ENCODE peak calls at places on chromosomes 13 and 19, in ten cellular contexts. G is stimulated activated CD4-positive, alpha-beta T cell treated with anti-CD3 and anti-CD28 coated beads, Interleukin-15, amount 100 ng/mL, for 24 hours; V is C1 segment of cervical spinal cord; P is PC-3; Z is WTC11; A is thoracic aorta; B is central memory CD4-positive, alpha-beta T cell; X is NCI-H1694; F is activated CD4-positive, alpha-beta T cell treated with anti-CD3 and anti-CD28 coated beads for 36 hours; S is activated naive CD8-positive, alpha-beta T cell treated with anti-CD3 and anti-CD28 coated beads, Interleukin-2, amount 50 U/mL, for 16 hours. Y is an unnamed sample.
A peak's percentile ranks its signal among the peaks of the same experiment; 100 is the strongest.

GRCh38 chr19:18117692-18118378 is 20.3 kb downstream of the MAST3 start:
- DNase-seq in F (peak; percentile 97), P (peak; percentile 82), G (peak; percentile 96), S (peak; percentile 84), B (peak; percentile 95), A (no peak), Z (peak; percentile 96), V (no peak), X (peak; percentile 70), Y (peak; percentile 78)

GRCh38 chr19:38219221-38219620 is 4.8 kb downstream of the DPF1 start:
- DNase-seq in V (no peak), P (no peak), X (no peak), A (no peak), F (no peak), G (no peak), Z (no peak), B (no peak), S (no peak), Y (no peak)

GRCh38 chr13:43360911-43361605 is 337.7 kb downstream of the DNAJC15 start:
- DNase-seq in Z (no peak), G (no peak), P (peak; percentile 3), B (no peak), S (no peak), F (no peak), A (no peak), X (no peak), V (no peak), Y (no peak)

GRCh38 chr19:41895745-41896580 is 13.0 kb downstream of the ARHGEF1 start:
- DNase-seq in B (no peak), V (no peak), X (peak; percentile 19), A (no peak), P (no peak), Z (no peak), G (no peak), S (no peak), F (peak; percentile 42), Y (no peak)

GRCh38 chr19:47186337-47187022 is 44.5 kb downstream of the BBC3 start:
- DNase-seq in X (no peak), A (no peak), P (no peak), V (no peak), F (peak; percentile 92), B (peak; percentile 81), S (peak; percentile 80), Z (no peak), G (peak; percentile 89), Y (no peak)

GRCh38 chr19:38596057-38596981 is 21.4 kb downstream of the MAP4K1 start:
- DNase-seq in S (no peak), V (no peak), Z (peak; percentile 98), F (peak; percentile 57), P (peak; percentile 14), X (no peak), B (no peak), G (peak; percentile 56), A (no peak), Y (no peak)

GRCh38 chr13:60351326-60351725 is 45.7 kb upstream of the TDRD3 start:
- DNase-seq in B (no peak), G (no peak), F (no peak), A (no peak), P (peak; percentile 40), X (no peak), Z (no peak), S (no peak), V (no peak), Y (no peak)

GRCh38 chr19:28497137-28497536 is 715.8 kb downstream of the UQCRFS1 start:
- DNase-seq in G (no peak), P (peak; percentile 1), X (no peak), F (no peak), V (no peak), Z (no peak), B (no peak), S (no peak), A (no peak), Y (no peak)

GRCh38 chr19:10137751-10138682 is 18.3 kb upstream of the EIF3G start:
- DNase-seq in F (no peak), X (no peak), S (no peak), B (no peak), P (no peak), Z (no peak), G (no peak), V (peak; percentile 1), A (no peak), Y (no peak)

GRCh38 chr13:87656311-87656710 is 14.9 kb upstream of the SLITRK5 start:
- DNase-seq in V (no peak), F (no peak), S (no peak), P (peak; percentile 9), G (no peak), B (no peak), A (no peak), Z (no peak), X (peak; percentile 45), Y (peak; percentile 61)

GRCh38 chr13:37106642-37107041 is 1.2 kb upstream of the CSNK1A1L start:
- DNase-seq in F (no peak), V (no peak), S (no peak), B (no peak), G (no peak), X (no peak), A (no peak), Z (no peak), P (no peak), Y (no peak)

GRCh38 chr19:51921949-51922348 is 5.3 kb upstream of the ZNF613 start:
- DNase-seq in S (no peak), V (no peak), Z (no peak), P (no peak), B (no peak), G (no peak), F (peak; percentile 10), X (no peak), A (no peak), Y (no peak)

GRCh38 chr13:77907653-77908341 is 10.8 kb downstream of the EDNRB start:
- DNase-seq in G (no peak), S (no peak), A (no peak), B (no peak), F (no peak), X (no peak), P (no peak), V (no peak), Z (no peak), Y (no peak)

GRCh38 chr13:114099918-114100445 is 32.4 kb downstream of the RASA3 start:
- DNase-seq in Z (peak; percentile 21), X (no peak), F (peak; percentile 22), V (no peak), A (no peak), S (no peak), P (peak; percentile 66), B (peak; percentile 47), G (no peak), Y (no peak)

GRCh38 chr13:106919638-106920037 is 351.7 kb upstream of the ARGLU1 start:
- DNase-seq in A (peak; percentile 2), V (no peak), S (no peak), B (no peak), G (no peak), Z (peak; percentile 16), X (no peak), P (no peak), F (no peak), Y (no peak)

GRCh38 chr19:9306443-9306842 is 3.2 kb downstream of the ZNF699 start:
- DNase-seq in B (no peak), F (no peak), S (no peak), Z (no peak), A (no peak), X (no peak), P (peak; percentile 94), V (no peak), G (no peak), Y (no peak)

GRCh38 chr13:39023761-39024160 is 14.1 kb downstream of the PROSER1 start:
- DNase-seq in P (peak; percentile 37), X (no peak), G (no peak), S (no peak), B (no peak), V (no peak), F (no peak), A (no peak), Z (no peak), Y (no peak)

GRCh38 chr13:33554919-33555791 is 262.8 kb upstream of the RFC3 start:
- DNase-seq in G (no peak), V (no peak), A (no peak), B (no peak), P (peak; percentile 21), X (no peak), S (no peak), Z (no peak), F (no peak), Y (no peak)

GRCh38 chr13:51346397-51346796 is 6.9 kb downstream of the SERPINE3 start:
- DNase-seq in B (no peak), P (no peak), V (no peak), S (no peak), X (no peak), A (no peak), Z (no peak), G (no peak), F (no peak), Y (no peak)

GRCh38 chr13:87274209-87274819 is 396.9 kb upstream of the SLITRK5 start:
- DNase-seq in B (no peak), F (peak; percentile 54), P (peak; percentile 69), G (peak; percentile 39), V (no peak), A (no peak), S (no peak), X (peak; percentile 57), Z (peak; percentile 49), Y (no peak)

GRCh38 chr19:4597975-4598671 is 38.6 kb upstream of the SEMA6B start:
- DNase-seq in X (no peak), A (no peak), S (no peak), P (peak; percentile 61), V (no peak), G (peak; percentile 60), F (peak; percentile 77), B (no peak), Z (peak; percentile 88), Y (no peak)

GRCh38 chr19:45650722-45651121 is 11.5 kb upstream of the EML2 start:
- DNase-seq in G (no peak), Z (no peak), P (no peak), V (no peak), S (no peak), X (no peak), F (no peak), A (no peak), B (no peak), Y (no peak)

GRCh38 chr13:24995225-24995804 is 100.6 kb upstream of the PABPC3 start:
- DNase-seq in P (peak; percentile 86), A (no peak), S (peak; percentile 6), X (peak; percentile 70), V (no peak), Z (peak; percentile 65), B (peak; percentile 43), F (peak; percentile 76), G (peak; percentile 64), Y (peak; percentile 61)

GRCh38 chr13:26957163-26957562 is 196.6 kb upstream of the GPR12 start:
- DNase-seq in A (no peak), S (no peak), X (no peak), P (no peak), Z (no peak), B (no peak), V (no peak), G (no peak), F (no peak), Y (no peak)

GRCh38 chr19:4494691-4495064 is 22.6 kb downstream of the HDGFL2 start:
- DNase-seq in X (no peak), F (no peak), A (no peak), B (no peak), V (no peak), S (no peak), P (no peak), Z (no peak), G (no peak), Y (no peak)

GRCh38 chr13:99605417-99606321 is 104.4 kb downstream of the TM9SF2 start:
- DNase-seq in Z (peak; percentile 60), B (no peak), P (peak; percentile 24), G (peak; percentile 58), X (peak; percentile 37), S (no peak), F (peak; percentile 69), A (no peak), V (no peak), Y (no peak)

GRCh38 chr19:33622809-33623511 is 1.2 kb downstream of the CHST8 start:
- DNase-seq in X (peak; percentile 44), F (peak; percentile 7), Z (peak; percentile 50), V (no peak), A (no peak), S (no peak), B (no peak), P (no peak), G (no peak), Y (no peak)

GRCh38 chr19:45881909-45882528 is 3.9 kb downstream of the IRF2BP1 start:
- DNase-seq in F (no peak), G (no peak), S (no peak), Z (peak; percentile 56), A (no peak), X (no peak), P (no peak), B (no peak), V (no peak), Y (no peak)